ENCODE peak calls at places on chromosomes 11 and 22, in seven cellular contexts. A is NCI-H2107; X is left cardiac atrium; Q is CD8-positive, alpha-beta memory T cell; Z is EL; R is RKO; N is NCI-H187 treated with DMSO at 0.1 percent for 48 hours. M is an unnamed sample.

GRCh38 chr22:35380013-35380412 is 883 bp upstream of the HMOX1 start:
- DNase-seq in A (no peak), X (no peak), Q (no peak), Z (peak), R (no peak), N (no peak), M (no peak)

GRCh38 chr11:70445605-70446004 is 47.3 kb downstream of the CTTN start:
- DNase-seq in A (no peak), X (no peak), Q (no peak), Z (no peak), R (no peak), N (no peak), M (no peak)

GRCh38 chr22:19664951-19665783 is 49.1 kb upstream of the SEPTIN5 start:
- DNase-seq in A (no peak), X (no peak), Q (no peak), Z (no peak), R (no peak), N (no peak), M (no peak)

GRCh38 chr11:35003658-35004057 is 87.2 kb downstream of the PDHX start:
- DNase-seq in A (no peak), X (no peak), Q (no peak), Z (no peak), R (no peak), N (no peak), M (no peak)

GRCh38 chr11:112485280-112485679 is 224.6 kb upstream of the PLET1 start:
- DNase-seq in A (no peak), X (no peak), Q (no peak), Z (no peak), R (no peak), N (no peak), M (no peak)

GRCh38 chr11:88338223-88338661 is 706 bp upstream of the CTSC start:
- DNase-seq in A (no peak), X (peak), Q (peak), Z (peak), R (peak), N (no peak), M (peak)

GRCh38 chr11:120775986-120776682 is 247.8 kb upstream of the TBCEL start:
- DNase-seq in A (no peak), X (no peak), Q (no peak), Z (no peak), R (no peak), N (no peak), M (no peak)

GRCh38 chr22:21741790-21742189 is 6.2 kb upstream of the YPEL1 start:
- DNase-seq in A (no peak), X (no peak), Q (no peak), Z (no peak), R (no peak), N (no peak), M (no peak)

GRCh38 chr22:49042066-49042465 is 785.6 kb downstream of the BRD1 start:
- DNase-seq in A (no peak), X (no peak), Q (no peak), Z (no peak), R (no peak), N (no peak), M (no peak)

GRCh38 chr11:1263036-1263435 is 40.2 kb downstream of the MUC5B start:
- DNase-seq in A (no peak), X (no peak), Q (no peak), Z (no peak), R (no peak), N (no peak), M (peak)

GRCh38 chr22:32897400-32897799 is 95.9 kb downstream of the TIMP3 start:
- DNase-seq in A (no peak), X (no peak), Q (no peak), Z (peak), R (peak), N (no peak), M (no peak)

GRCh38 chr11:72015511-72016061 is 16.9 kb downstream of the IL18BP start:
- DNase-seq in A (no peak), X (no peak), Q (no peak), Z (no peak), R (no peak), N (no peak), M (no peak)

GRCh38 chr22:46774456-46775363 is 12.3 kb downstream of the TBC1D22A start:
- DNase-seq in A (no peak), X (no peak), Q (no peak), Z (no peak), R (no peak), N (no peak), M (no peak)